ENCODE peak calls at places on chromosomes 1 and 21, in six cellular contexts. H is stimulated activated CD8-positive, alpha-beta memory T cell treated with anti-CD3 and anti-CD28 coated beads, Interleukin-7, amount 100 ng/mL, for 24 hours; E is activated CD4-positive, CD25-positive, alpha-beta regulatory T cell treated with anti-CD3 and anti-CD28 coated beads, Interleukin-2, amount 50 U/mL, for 16 hours; Q is aorta; N is retina; W is progenitor cell of endocrine pancreas. Z is an unnamed sample.

GRCh38 chr1:179879797-179880196 is 2.2 kb upstream of the TOR1AIP2 start:
- DNase-seq in Q (no peak), E (no peak), H (no peak), N (no peak), W (no peak), Z (no peak)

GRCh38 chr1:31445951-31446350 is 32.9 kb downstream of the SERINC2 start:
- DNase-seq in E (no peak), H (no peak), N (no peak), Q (no peak), W (no peak), Z (no peak)

GRCh38 chr1:117612517-117613248 is 6.8 kb downstream of the TENT5C start:
- DNase-seq in N (no peak), H (no peak), E (no peak), W (no peak), Q (no peak), Z (no peak)

GRCh38 chr1:178048883-178049282 is 45.0 kb upstream of the RASAL2 start:
- DNase-seq in E (no peak), N (no peak), W (no peak), H (no peak), Q (no peak), Z (no peak)

GRCh38 chr1:182381962-182382819 is 9.4 kb downstream of the GLUL start:
- DNase-seq in E (no peak), H (no peak), W (no peak), N (no peak), Q (no peak), Z (no peak)

GRCh38 chr1:96309783-96310182 is 411.8 kb upstream of the PTBP2 start:
- DNase-seq in E (no peak), H (no peak), W (no peak), N (no peak), Q (no peak), Z (no peak)

GRCh38 chr1:27522860-27523665 is 33.1 kb upstream of the WASF2 start:
- DNase-seq in Q (peak; percentile 61), N (peak; percentile 60), H (no peak), E (no peak), W (no peak), Z (peak; percentile 61)

GRCh38 chr1:173095632-173096031 is 44.9 kb upstream of the TNFSF18 start:
- DNase-seq in H (no peak), N (no peak), W (no peak), E (no peak), Q (no peak), Z (no peak)

GRCh38 chr1:202645097-202645476 is 65.2 kb downstream of the SYT2 start:
- DNase-seq in N (no peak), W (no peak), E (no peak), H (no peak), Q (no peak), Z (no peak)

GRCh38 chr1:180221461-180221860 is 8.6 kb upstream of the LHX4 start:
- DNase-seq in N (no peak), E (no peak), W (no peak), H (no peak), Q (no peak), Z (no peak)

GRCh38 chr1:228861830-228862176 is 126.5 kb downstream of the RHOU start:
- DNase-seq in Q (no peak), H (no peak), E (no peak), W (no peak), N (no peak), Z (no peak)

GRCh38 chr1:175892686-175893085 is 149.3 kb upstream of the TNR start:
- DNase-seq in W (no peak), E (no peak), N (no peak), Q (no peak), H (no peak), Z (no peak)

GRCh38 chr1:54139711-54140110 is 13.1 kb downstream of the CDCP2 start:
- DNase-seq in W (no peak), N (no peak), Q (no peak), E (no peak), H (no peak), Z (no peak)

GRCh38 chr1:235783148-235783776 is 83.4 kb downstream of the LYST start:
- DNase-seq in W (no peak), Q (no peak), N (peak; percentile 4), E (no peak), H (no peak), Z (peak; percentile 54)

GRCh38 chr1:66732407-66733166 is 19.7 kb upstream of the DYNLT5 start:
- DNase-seq in Q (no peak), E (no peak), H (no peak), N (no peak), W (no peak), Z (no peak)

GRCh38 chr1:181141431-181141910 is 53.0 kb downstream of the IER5 start:
- DNase-seq in H (peak; percentile 41), Q (peak; percentile 82), N (no peak), W (no peak), E (peak; percentile 14), Z (peak; percentile 39)

GRCh38 chr21:17359781-17360180 is 153.1 kb upstream of the CXADR start:
- DNase-seq in H (no peak), W (no peak), E (no peak), Q (no peak), N (no peak), Z (peak; percentile 5)

GRCh38 chr1:234149217-234149616 is 224.0 kb upstream of the COA6 start:
- DNase-seq in Q (no peak), E (no peak), W (no peak), H (no peak), N (no peak), Z (no peak)

GRCh38 chr1:151007853-151008243 is 401 bp upstream of the PRUNE1 start:
- DNase-seq in W (no peak), N (no peak), E (no peak), Q (no peak), H (no peak), Z (no peak)

GRCh38 chr1:104291156-104291555 is 541.5 kb downstream of the AMY1C start:
- DNase-seq in Q (no peak), E (no peak), N (no peak), H (no peak), W (no peak), Z (no peak)

GRCh38 chr1:96365076-96365475 is 356.5 kb upstream of the PTBP2 start:
- DNase-seq in E (no peak), Q (no peak), H (no peak), N (no peak), W (no peak), Z (no peak)